ENCODE peak calls at places on chromosomes 6 and 20, in six cellular contexts. V is IMR-90, M is H1, W is mesenchymal stem cell, E is neuronal stem cell, K is trophoblast cell. A is an unnamed sample.
A peak's percentile ranks its signal among the peaks of the same experiment; 100 is the strongest.

GRCh38 chr6:138382498-138383265 is 5.0 kb downstream of the SMIM28 start:
- DNase-seq in V (no peak), M (peak; percentile 60), W (no peak), E (no peak), K (peak; percentile 64), A (peak; percentile 71)

GRCh38 chr6:85756982-85757381 is 114.3 kb upstream of the SYNCRIP start:
- DNase-seq in V (peak; percentile 44), M (no peak), W (peak; percentile 13), E (no peak), K (peak; percentile 54), A (peak; percentile 21)

GRCh38 chr20:38812182-38812581 is 6.7 kb downstream of the PPP1R16B start:
- DNase-seq in V (no peak), M (no peak), W (no peak), E (no peak), K (no peak), A (no peak)

GRCh38 chr20:33992145-33992922 is 1.4 kb upstream of the RALY start:
- DNase-seq in V (peak; percentile 54), M (no peak), W (no peak), E (no peak), K (peak; percentile 98), A (no peak)

GRCh38 chr6:39714802-39715201 is 10.4 kb downstream of the KIF6 start:
- DNase-seq in V (no peak), M (no peak), W (no peak), E (no peak), K (no peak), A (no peak)

GRCh38 chr6:50819906-50820589 is 1.4 kb downstream of the TFAP2B start:
- DNase-seq in V (no peak), M (no peak), W (no peak), E (no peak), K (no peak), A (no peak)

GRCh38 chr6:94127716-94128115 is 708.4 kb upstream of the EPHA7 start:
- DNase-seq in V (no peak), M (no peak), W (no peak), E (no peak), K (no peak), A (no peak)

GRCh38 chr20:57657537-57658446 is 37.6 kb upstream of the ZBP1 start:
- DNase-seq in V (no peak), M (peak; percentile 39), W (no peak), E (no peak), K (no peak), A (no peak)

GRCh38 chr20:33046412-33046811 is 7.3 kb upstream of the BPIFB3 start:
- DNase-seq in V (no peak), M (no peak), W (no peak), E (no peak), K (no peak), A (no peak)

GRCh38 chr20:63056236-63057132 is 49.7 kb upstream of the BHLHE23 start:
- DNase-seq in V (no peak), M (peak; percentile 93), W (peak; percentile 30), E (peak; percentile 69), K (peak; percentile 54), A (peak; percentile 80)

GRCh38 chr20:44247676-44248419 is 740 bp downstream of the GDAP1L1 start:
- DNase-seq in V (peak; percentile 15), M (peak; percentile 96), W (peak; percentile 46), E (peak; percentile 78), K (peak; percentile 35), A (peak; percentile 78)

GRCh38 chr20:50518270-50518721 is 8.1 kb downstream of the PTPN1 start:
- DNase-seq in V (peak; percentile 72), M (no peak), W (peak; percentile 79), E (no peak), K (peak; percentile 52), A (no peak)

GRCh38 chr6:56555438-56555872 is 87.2 kb downstream of the DST start:
- DNase-seq in V (peak; percentile 73), M (no peak), W (peak; percentile 32), E (no peak), K (no peak), A (peak; percentile 41)

GRCh38 chr6:16436550-16436949 is 198.2 kb downstream of the GMPR start:
- DNase-seq in V (no peak), M (no peak), W (no peak), E (no peak), K (no peak), A (no peak)

GRCh38 chr20:25315418-25316210 is 67.7 kb downstream of the PYGB start:
- DNase-seq in V (peak; percentile 56), M (no peak), W (no peak), E (no peak), K (no peak), A (no peak)

GRCh38 chr6:7887278-7887991 is 23.2 kb downstream of the TXNDC5 start:
- DNase-seq in V (no peak), M (no peak), W (no peak), E (no peak), K (no peak), A (no peak)

GRCh38 chr6:4849214-4849613 is 73.0 kb downstream of the CDYL start:
- DNase-seq in V (peak; percentile 10), M (no peak), W (no peak), E (no peak), K (no peak), A (no peak)

GRCh38 chr6:15948930-15949900 is 179.7 kb upstream of the MYLIP start:
- DNase-seq in V (no peak), M (no peak), W (peak; percentile 43), E (no peak), K (peak; percentile 43), A (peak; percentile 61)

GRCh38 chr6:125746731-125747588 is 2.5 kb upstream of the HEY2 start:
- DNase-seq in V (peak; percentile 39), M (peak; percentile 72), W (peak; percentile 85), E (peak; percentile 71), K (peak; percentile 21), A (peak; percentile 97)

GRCh38 chr6:154460306-154461071 is 50.0 kb downstream of the CNKSR3 start:
- DNase-seq in V (peak; percentile 40), M (no peak), W (peak; percentile 84), E (no peak), K (no peak), A (no peak)

GRCh38 chr20:23362392-23363256 is 642 bp downstream of the GZF1 start:
- DNase-seq in V (peak; percentile 28), M (no peak), W (peak; percentile 67), E (no peak), K (peak; percentile 58), A (peak; percentile 60)

GRCh38 chr6:23307516-23307915 is 738.1 kb downstream of the HDGFL1 start:
- DNase-seq in V (no peak), M (no peak), W (no peak), E (no peak), K (no peak), A (no peak)

GRCh38 chr6:135905604-135906300 is 54.3 kb downstream of the PDE7B start:
- DNase-seq in V (no peak), M (no peak), W (no peak), E (no peak), K (no peak), A (no peak)

GRCh38 chr20:41355192-41355591 is 11.4 kb downstream of the EMILIN3 start:
- DNase-seq in V (no peak), M (no peak), W (no peak), E (no peak), K (no peak), A (no peak)

GRCh38 chr20:51189814-51190782 is 167.2 kb upstream of the KCNG1 start:
- DNase-seq in V (no peak), M (no peak), W (no peak), E (no peak), K (no peak), A (no peak)

GRCh38 chr20:15789083-15789482 is 784.2 kb downstream of the KIF16B start:
- DNase-seq in V (no peak), M (no peak), W (no peak), E (no peak), K (no peak), A (no peak)
- H3K36me3 ChIP-seq in V (no peaks in the 10 kb centered on the region), M (no peaks in the 10 kb centered on the region), W (no peaks in the 10 kb centered on the region), E (no peaks in the 10 kb centered on the region), K (no peaks in the 10 kb centered on the region), A (no peaks in the 10 kb centered on the region)

DNA sequence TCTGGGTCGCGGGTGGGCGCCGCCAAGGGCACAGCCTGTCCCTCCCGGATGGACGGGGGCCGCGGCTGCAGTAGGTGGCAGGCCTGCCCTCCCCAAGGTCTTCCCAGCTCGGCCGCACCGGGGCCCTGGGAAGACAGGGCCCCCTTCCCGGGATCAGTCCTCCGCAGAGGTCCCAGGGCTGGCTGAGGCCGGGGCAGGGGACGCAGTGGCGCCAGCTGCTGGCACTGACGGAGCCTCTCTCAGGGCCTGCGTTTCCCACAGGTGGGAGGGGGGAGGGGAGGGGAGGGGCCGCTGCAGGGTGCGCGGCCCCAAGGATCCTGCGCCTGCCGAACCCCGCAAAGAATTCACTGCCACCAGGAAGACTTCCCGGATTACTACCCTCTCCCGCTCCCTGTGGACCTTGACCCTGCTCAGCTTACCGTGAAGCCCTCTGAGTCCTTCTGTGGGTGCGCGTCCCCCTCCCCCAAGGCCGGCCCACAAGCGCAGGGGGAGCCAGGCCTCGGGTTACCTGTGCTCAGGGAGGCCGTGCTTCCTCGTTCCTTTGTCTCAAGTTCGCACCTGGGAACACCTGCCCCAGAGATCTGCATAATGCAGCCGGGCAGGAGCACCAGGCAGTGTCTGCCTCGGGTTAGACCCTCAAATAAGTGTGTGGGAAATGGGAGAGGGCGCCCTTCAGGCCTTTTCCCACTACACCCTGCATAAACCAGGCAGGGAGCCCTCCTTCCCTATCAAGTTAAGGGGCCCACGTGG is 5.1 kb downstream of the LZTS3 start:
- DNase-seq in V (no peak), M (peak; percentile 84), W (no peak), E (no peak), K (peak; percentile 54), A (peak; percentile 65)
- H3K4ac ChIP-seq in V (no peak overlapping the region), M (peak overlapping the region; percentile 78), W (no peak overlapping the region), E (no peak overlapping the region), K (no peak overlapping the region), A (no peak overlapping the region)

GRCh38 chr6:157187182-157188093 is 135.9 kb downstream of the TMEM242 start:
- DNase-seq in V (no peak), M (no peak), W (peak; percentile 6), E (no peak), K (no peak), A (peak; percentile 41)
- H3K36me3 ChIP-seq in V (peaks cover 47% of the 10 kb centered on the region), M (peaks cover 18% of the 10 kb centered on the region), W (peaks cover 86% of the 10 kb centered on the region), E (peaks cover 97% of the 10 kb centered on the region), K (peaks cover 35% of the 10 kb centered on the region), A (peaks cover 2% of the 10 kb centered on the region)

DNA sequence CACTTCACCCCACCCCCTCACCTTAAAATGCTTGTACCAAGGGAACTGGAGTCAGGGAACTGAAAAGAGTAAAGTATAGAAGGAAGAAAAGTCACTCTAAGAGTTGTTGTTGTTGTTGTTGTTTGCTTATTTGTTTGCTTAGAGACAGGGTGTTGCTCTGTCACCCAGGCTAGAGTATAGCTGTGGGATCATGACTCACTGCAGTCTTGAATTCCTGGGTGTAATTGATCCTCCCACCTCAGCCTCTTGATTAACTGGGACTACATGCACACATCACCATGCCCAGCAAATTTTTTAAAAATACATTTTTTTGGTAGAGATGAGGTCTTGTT is 681.6 kb upstream of the GJE1 start:
- DNase-seq in V (no peak), M (no peak), W (no peak), E (no peak), K (no peak), A (peak; percentile 77)
- H3K4ac ChIP-seq in V (peak overlapping the region; percentile 96), M (no peak overlapping the region), W (no peak overlapping the region), E (no peak overlapping the region), K (no peak overlapping the region), A (peak overlapping the region; percentile 70)

DNA sequence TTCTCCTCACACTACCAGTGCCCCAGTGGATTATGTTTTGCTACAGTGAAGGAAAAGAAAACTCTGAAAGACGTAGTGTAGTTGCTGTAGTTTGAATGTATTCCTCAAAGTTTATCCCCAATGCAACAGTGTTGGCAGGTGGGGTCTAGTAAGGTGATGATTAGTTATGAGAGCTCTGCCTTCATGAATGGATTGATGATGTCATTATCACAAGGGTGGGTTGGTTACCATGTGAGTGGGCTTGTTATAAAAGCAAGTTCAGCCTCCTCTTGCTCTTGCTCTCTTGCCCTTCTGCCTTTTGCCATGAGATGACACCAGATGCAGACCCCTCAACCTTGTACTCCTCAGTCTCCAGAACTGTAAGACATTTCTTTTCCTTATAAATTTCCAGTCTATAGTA is 244.7 kb upstream of the RSPO3 start:
- DNase-seq in V (no peak), M (no peak), W (no peak), E (no peak), K (no peak), A (no peak)
- H3K36me3 ChIP-seq in V (no peaks in the 10 kb centered on the region), M (no peaks in the 10 kb centered on the region), W (no peaks in the 10 kb centered on the region), E (no peaks in the 10 kb centered on the region), K (no peaks in the 10 kb centered on the region), A (no peaks in the 10 kb centered on the region)

A was measured in mesendoderm.